ENCODE peak calls at places on chromosomes 3 and 15, in ten cellular contexts. O, S, R, Z, E, I, B, D, W and C are unnamed samples.
A peak's percentile ranks its signal among the peaks of the same experiment; 100 is the strongest.

GRCh38 chr3:87350367-87351199 is 74.2 kb upstream of the POU1F1 start:
- DNase-seq in W (no peak), Z (no peak), B (peak; percentile 53), E (peak; percentile 47), D (peak; percentile 46), O (peak; percentile 39), R (peak; percentile 43), S (peak; percentile 47), I (no peak), C (no peak)

GRCh38 chr3:24157106-24157505 is 212.0 kb downstream of the NR1D2 start:
- DNase-seq in Z (no peak), S (no peak), O (no peak), R (no peak), D (no peak), B (no peak), E (no peak), I (no peak), W (no peak), C (no peak)

GRCh38 chr3:195822131-195822696 is 10.5 kb upstream of the MUC4 start:
- DNase-seq in E (no peak), D (no peak), Z (no peak), S (no peak), B (no peak), R (no peak), W (no peak), O (no peak), I (no peak), C (no peak)

GRCh38 chr3:197354195-197355059 is 56.0 kb upstream of the DLG1 start:
- DNase-seq in B (peak; percentile 90), S (peak; percentile 73), I (no peak), R (no peak), D (peak; percentile 16), O (no peak), E (no peak), Z (peak; percentile 61), W (no peak), C (no peak)

GRCh38 chr15:71501344-71502128 is 308.8 kb upstream of the NR2E3 start:
- DNase-seq in D (peak; percentile 11), S (no peak), R (no peak), W (no peak), B (no peak), E (no peak), Z (no peak), O (no peak), I (no peak), C (peak; percentile 9)

GRCh38 chr3:185733980-185734724 is 90.7 kb downstream of the IGF2BP2 start:
- DNase-seq in B (peak; percentile 91), O (no peak), S (peak; percentile 89), I (peak; percentile 10), W (no peak), Z (no peak), R (peak; percentile 89), D (peak; percentile 77), E (no peak), C (peak; percentile 62)

GRCh38 chr3:19945405-19946290 is 1.2 kb upstream of the RAB5A start:
- DNase-seq in B (no peak), W (no peak), R (no peak), Z (no peak), D (no peak), I (no peak), S (no peak), O (no peak), E (no peak), C (no peak)

GRCh38 chr3:114418724-114419543 is 125.1 kb downstream of the TIGIT start:
- DNase-seq in R (peak; percentile 76), B (peak; percentile 97), Z (no peak), S (peak; percentile 95), E (peak; percentile 88), W (no peak), O (peak; percentile 58), D (peak; percentile 32), I (no peak), C (peak; percentile 25)

GRCh38 chr3:161939919-161940693 is 443.5 kb downstream of the OTOL1 start:
- DNase-seq in S (no peak), R (no peak), Z (no peak), B (peak; percentile 10), D (peak; percentile 2), E (no peak), W (no peak), I (no peak), O (no peak), C (no peak)

GRCh38 chr3:195701042-195701910 is 19.5 kb upstream of the MUC20 start:
- DNase-seq in Z (no peak), B (no peak), I (no peak), R (no peak), E (no peak), O (no peak), W (no peak), D (no peak), S (no peak), C (no peak)

GRCh38 chr3:71227344-71227743 is 356.2 kb downstream of the FOXP1 start:
- DNase-seq in D (no peak), R (no peak), B (no peak), O (peak; percentile 26), I (no peak), E (no peak), S (no peak), W (no peak), Z (no peak), C (no peak)

GRCh38 chr3:180275176-180275575 is 238.4 kb upstream of the PEX5L start:
- DNase-seq in R (no peak), O (no peak), E (no peak), I (no peak), W (no peak), S (no peak), B (peak; percentile 8), Z (no peak), D (no peak), C (no peak)

GRCh38 chr3:160401301-160402095 is 2.0 kb downstream of the SMC4 start:
- DNase-seq in B (peak; percentile 90), O (no peak), W (no peak), I (no peak), Z (no peak), S (peak; percentile 88), R (peak; percentile 49), E (peak; percentile 30), D (peak; percentile 10), C (peak; percentile 64)

GRCh38 chr15:67883228-67883773 is 43.5 kb upstream of the RNU6-1 start:
- DNase-seq in W (no peak), O (no peak), S (no peak), R (no peak), I (no peak), E (no peak), Z (no peak), B (no peak), D (no peak), C (no peak)

GRCh38 chr3:124881976-124882697 is 5.0 kb downstream of the ITGB5 start:
- DNase-seq in R (no peak), I (no peak), Z (no peak), D (no peak), S (no peak), B (no peak), W (no peak), O (no peak), E (no peak), C (no peak)

GRCh38 chr15:49238342-49238741 is 68.3 kb downstream of the GALK2 start:
- DNase-seq in O (no peak), W (no peak), B (peak; percentile 99), S (peak; percentile 96), E (peak; percentile 81), R (no peak), Z (no peak), D (peak; percentile 28), I (no peak), C (no peak)

GRCh38 chr3:186638259-186638658 is 1.9 kb upstream of the FETUB start:
- DNase-seq in S (no peak), D (no peak), B (no peak), Z (no peak), I (no peak), E (no peak), W (no peak), O (no peak), R (no peak), C (no peak)

GRCh38 chr15:23385886-23386430 is 31.4 kb downstream of the GOLGA8S start:
- DNase-seq in Z (no peak), B (no peak), O (no peak), S (no peak), R (no peak), W (no peak), E (no peak), D (no peak), I (no peak), C (no peak)